ENCODE peak calls at places on chromosome 15, in seven cellular contexts. J is fibroblast of mammary gland; B is mucosa of descending colon; U is naive thymus-derived CD4-positive, alpha-beta T cell; I is RWPE1; D is activated naive CD4-positive, alpha-beta T cell treated with anti-CD3 and anti-CD28 coated beads for 36 hours; V is NCI-H82. S is an unnamed sample.

GRCh38 chr15:53843869-53844569 is 84.6 kb upstream of the WDR72 start:
- DNase-seq in J (no peak), B (no peak), U (no peak), I (no peak), D (no peak), V (no peak), S (no peak)

GRCh38 chr15:90665288-90666134 is 51.6 kb upstream of the BLM start:
- DNase-seq in J (peak), B (peak), U (peak), I (peak), D (peak), V (no peak), S (peak)

GRCh38 chr15:27730878-27731277 is 368.2 kb downstream of the OCA2 start:
- DNase-seq in J (peak), B (no peak), U (no peak), I (no peak), D (no peak), V (no peak), S (no peak)

GRCh38 chr15:71962537-71962936 is 152.2 kb downstream of the NR2E3 start:
- DNase-seq in J (no peak), B (no peak), U (no peak), I (no peak), D (no peak), V (no peak), S (no peak)

GRCh38 chr15:61890106-61890505 is 170.1 kb downstream of the VPS13C start:
- DNase-seq in J (no peak), B (no peak), U (no peak), I (no peak), D (no peak), V (no peak), S (no peak)

GRCh38 chr15:43896543-43896942 is 69.7 kb downstream of the WDR76 start:
- DNase-seq in J (no peak), B (no peak), U (no peak), I (no peak), D (no peak), V (no peak), S (no peak)

GRCh38 chr15:35078221-35078915 is 6.7 kb downstream of the NANOGP8 start:
- DNase-seq in J (peak), B (no peak), U (peak), I (peak), D (peak), V (peak), S (peak)

GRCh38 chr15:59797756-59798604 is 108.9 kb upstream of the BNIP2 start:
- DNase-seq in J (no peak), B (no peak), U (no peak), I (no peak), D (no peak), V (no peak), S (no peak)

GRCh38 chr15:98785408-98785795 is 137.1 kb downstream of the IGF1R start:
- DNase-seq in J (no peak), B (no peak), U (no peak), I (no peak), D (no peak), V (no peak), S (no peak)

GRCh38 chr15:80191897-80192595 is 39.2 kb downstream of the FAH start:
- DNase-seq in J (no peak), B (no peak), U (no peak), I (no peak), D (no peak), V (no peak), S (no peak)

GRCh38 chr15:58462973-58463663 is 31.3 kb downstream of the LIPC start:
- DNase-seq in J (no peak), B (no peak), U (no peak), I (no peak), D (no peak), V (no peak), S (no peak)

GRCh38 chr15:39361497-39361896 is 219.4 kb upstream of the THBS1 start:
- DNase-seq in J (no peak), B (no peak), U (no peak), I (no peak), D (no peak), V (no peak), S (no peak)

GRCh38 chr15:89828324-89829145 is 13.9 kb upstream of the ANPEP start:
- DNase-seq in J (peak), B (peak), U (no peak), I (no peak), D (no peak), V (no peak), S (no peak)

GRCh38 chr15:47514251-47514652 is 203.1 kb upstream of the SEMA6D start:
- DNase-seq in J (peak), B (no peak), U (no peak), I (peak), D (no peak), V (no peak), S (no peak)

GRCh38 chr15:83843511-83843910 is 189.6 kb downstream of the ADAMTSL3 start:
- DNase-seq in J (peak), B (no peak), U (no peak), I (no peak), D (no peak), V (no peak), S (no peak)

GRCh38 chr15:85312486-85312885 is 67.9 kb upstream of the AKAP13 start:
- DNase-seq in J (peak), B (no peak), U (no peak), I (no peak), D (peak), V (peak), S (no peak)

GRCh38 chr15:43241100-43241499 is 20.3 kb upstream of the EPB42 start:
- DNase-seq in J (peak), B (no peak), U (no peak), I (no peak), D (no peak), V (no peak), S (no peak)

GRCh38 chr15:54618120-54618519 is 578.6 kb downstream of the RSL24D1 start:
- DNase-seq in J (no peak), B (no peak), U (no peak), I (no peak), D (no peak), V (peak), S (no peak)

GRCh38 chr15:67116742-67117141 is 51.3 kb downstream of the SMAD3 start:
- DNase-seq in J (no peak), B (no peak), U (peak), I (no peak), D (peak), V (no peak), S (no peak)

GRCh38 chr15:70669966-70670658 is 93.2 kb downstream of the UACA start:
- DNase-seq in J (no peak), B (no peak), U (no peak), I (no peak), D (no peak), V (no peak), S (no peak)

GRCh38 chr15:93929375-93930094 is 301.8 kb upstream of the MCTP2 start:
- DNase-seq in J (peak), B (no peak), U (no peak), I (peak), D (no peak), V (no peak), S (no peak)

GRCh38 chr15:59140422-59141226 is 35.7 kb downstream of the CCNB2 start:
- DNase-seq in J (no peak), B (peak), U (no peak), I (peak), D (no peak), V (no peak), S (no peak)

GRCh38 chr15:63509933-63510547 is 5.6 kb downstream of the USP3 start:
- DNase-seq in J (peak), B (no peak), U (no peak), I (no peak), D (no peak), V (no peak), S (no peak)

GRCh38 chr15:69031013-69032001 is 16.8 kb downstream of the NOX5 start:
- DNase-seq in J (peak), B (peak), U (peak), I (no peak), D (peak), V (peak), S (no peak)

GRCh38 chr15:77022646-77023575 is 28.0 kb downstream of the PSTPIP1 start:
- DNase-seq in J (no peak), B (peak), U (no peak), I (no peak), D (no peak), V (no peak), S (no peak)

GRCh38 chr15:28080386-28080785 is 18.7 kb downstream of the OCA2 start:
- DNase-seq in J (no peak), B (no peak), U (no peak), I (no peak), D (no peak), V (no peak), S (no peak)

GRCh38 chr15:70320077-70320830 is 222.5 kb upstream of the TLE3 start:
- DNase-seq in J (peak), B (no peak), U (no peak), I (no peak), D (no peak), V (no peak), S (no peak)

GRCh38 chr15:82105458-82106205 is 59.8 kb upstream of the MEX3B start:
- DNase-seq in J (peak), B (no peak), U (no peak), I (no peak), D (no peak), V (no peak), S (no peak)

GRCh38 chr15:52097176-52097575 is 15.4 kb downstream of the BCL2L10 start:
- DNase-seq in J (no peak), B (no peak), U (no peak), I (no peak), D (no peak), V (no peak), S (no peak)

GRCh38 chr15:51726302-51727073 is 11.0 kb downstream of the LYSMD2 start:
- DNase-seq in J (peak), B (no peak), U (no peak), I (peak), D (peak), V (peak), S (no peak)

GRCh38 chr15:48052871-48053383 is 67.9 kb upstream of the SLC24A5 start:
- DNase-seq in J (peak), B (no peak), U (no peak), I (peak), D (no peak), V (peak), S (no peak)

GRCh38 chr15:74238984-74239645 is 3.0 kb downstream of the CCDC33 start:
- DNase-seq in J (no peak), B (no peak), U (no peak), I (no peak), D (no peak), V (peak), S (no peak)

GRCh38 chr15:98647774-98648653 is at the start of gene IGF1R:
- DNase-seq in J (peak), B (peak), U (peak), I (peak), D (peak), V (peak), S (peak)

GRCh38 chr15:58932791-58933310 is 628 bp downstream of the SLTM start:
- DNase-seq in J (no peak), B (no peak), U (no peak), I (peak), D (no peak), V (peak), S (peak)